ENCODE peak calls at places on chromosome 16, in ten cellular contexts. One of them, this sample, is unnamed.

GRCh38 chr16:26396511-26397235 is 670.1 kb upstream of the C16orf82 start:
- DNase-seq in A549: no peak
- DNase-seq in IMR-90: no peak
- DNase-seq in adrenal gland: no peak
- DNase-seq in sigmoid colon: no peak
- DNase-seq in H1: no peak
- DNase-seq in uterus: no peak
- DNase-seq in testis: no peak
- DNase-seq in heart left ventricle: no peak
- DNase-seq in lower leg skin: no peak
- DNase-seq in this sample: no peak

GRCh38 chr16:20401475-20402016 is 3.0 kb downstream of the PDILT start:
- DNase-seq in A549: no peak
- DNase-seq in IMR-90: no peak
- DNase-seq in adrenal gland: no peak
- DNase-seq in sigmoid colon: no peak
- DNase-seq in H1: no peak
- DNase-seq in uterus: no peak
- DNase-seq in testis: no peak
- DNase-seq in heart left ventricle: no peak
- DNase-seq in lower leg skin: no peak
- DNase-seq in this sample: peak

GRCh38 chr16:27237229-27238015 is 31.1 kb downstream of the NSMCE1 start:
- DNase-seq in A549: no peak
- DNase-seq in IMR-90: no peak
- DNase-seq in adrenal gland: no peak
- DNase-seq in sigmoid colon: peak
- DNase-seq in H1: no peak
- DNase-seq in uterus: peak
- DNase-seq in testis: no peak
- DNase-seq in heart left ventricle: no peak
- DNase-seq in lower leg skin: peak
- DNase-seq in this sample: peak

GRCh38 chr16:4795181-4795827 is at the start of gene SMIM22:
- DNase-seq in A549: no peak
- DNase-seq in IMR-90: no peak
- DNase-seq in adrenal gland: no peak
- DNase-seq in sigmoid colon: no peak
- DNase-seq in H1: no peak
- DNase-seq in uterus: no peak
- DNase-seq in testis: no peak
- DNase-seq in heart left ventricle: no peak
- DNase-seq in lower leg skin: no peak
- DNase-seq in this sample: peak

GRCh38 chr16:48064971-48065370 is 90.8 kb downstream of the ABCC12 start:
- DNase-seq in A549: no peak
- DNase-seq in IMR-90: peak
- DNase-seq in adrenal gland: no peak
- DNase-seq in sigmoid colon: no peak
- DNase-seq in H1: no peak
- DNase-seq in uterus: no peak
- DNase-seq in testis: no peak
- DNase-seq in heart left ventricle: no peak
- DNase-seq in lower leg skin: no peak
- DNase-seq in this sample: no peak

GRCh38 chr16:13376174-13376573 is 474.8 kb downstream of the SHISA9 start:
- DNase-seq in A549: no peak
- DNase-seq in IMR-90: no peak
- DNase-seq in adrenal gland: no peak
- DNase-seq in sigmoid colon: no peak
- DNase-seq in H1: no peak
- DNase-seq in uterus: no peak
- DNase-seq in testis: no peak
- DNase-seq in heart left ventricle: no peak
- DNase-seq in lower leg skin: no peak
- DNase-seq in this sample: no peak

GRCh38 chr16:10978124-10978523 is 33.8 kb downstream of the CLEC16A start:
- DNase-seq in A549: no peak
- DNase-seq in IMR-90: no peak
- DNase-seq in adrenal gland: no peak
- DNase-seq in sigmoid colon: no peak
- DNase-seq in H1: no peak
- DNase-seq in uterus: no peak
- DNase-seq in testis: no peak
- DNase-seq in heart left ventricle: no peak
- DNase-seq in lower leg skin: no peak
- DNase-seq in this sample: no peak

GRCh38 chr16:4176794-4177438 is 60.7 kb upstream of the ADCY9 start:
- DNase-seq in A549: peak
- DNase-seq in IMR-90: peak
- DNase-seq in adrenal gland: no peak
- DNase-seq in sigmoid colon: no peak
- DNase-seq in H1: no peak
- DNase-seq in uterus: no peak
- DNase-seq in testis: no peak
- DNase-seq in heart left ventricle: no peak
- DNase-seq in lower leg skin: no peak
- DNase-seq in this sample: no peak

GRCh38 chr16:90047714-90048346 is 28.6 kb upstream of the DBNDD1 start:
- DNase-seq in A549: no peak
- DNase-seq in IMR-90: no peak
- DNase-seq in adrenal gland: no peak
- DNase-seq in sigmoid colon: no peak
- DNase-seq in H1: peak
- DNase-seq in uterus: no peak
- DNase-seq in testis: no peak
- DNase-seq in heart left ventricle: no peak
- DNase-seq in lower leg skin: no peak
- DNase-seq in this sample: no peak

GRCh38 chr16:90050969-90051368 is 26.2 kb downstream of the PRDM7 start:
- DNase-seq in A549: no peak
- DNase-seq in IMR-90: no peak
- DNase-seq in adrenal gland: no peak
- DNase-seq in sigmoid colon: no peak
- DNase-seq in H1: no peak
- DNase-seq in uterus: no peak
- DNase-seq in testis: no peak
- DNase-seq in heart left ventricle: no peak
- DNase-seq in lower leg skin: no peak
- DNase-seq in this sample: no peak

GRCh38 chr16:90046971-90047713 is 27.9 kb upstream of the DBNDD1 start:
- DNase-seq in A549: no peak
- DNase-seq in IMR-90: peak
- DNase-seq in adrenal gland: peak
- DNase-seq in sigmoid colon: peak
- DNase-seq in H1: peak
- DNase-seq in uterus: peak
- DNase-seq in testis: peak
- DNase-seq in heart left ventricle: peak
- DNase-seq in lower leg skin: no peak
- DNase-seq in this sample: peak

GRCh38 chr16:90048347-90048722 is 28.8 kb downstream of the PRDM7 start:
- DNase-seq in A549: no peak
- DNase-seq in IMR-90: no peak
- DNase-seq in adrenal gland: no peak
- DNase-seq in sigmoid colon: no peak
- DNase-seq in H1: no peak
- DNase-seq in uterus: no peak
- DNase-seq in testis: no peak
- DNase-seq in heart left ventricle: no peak
- DNase-seq in lower leg skin: no peak
- DNase-seq in this sample: no peak

GRCh38 chr16:90048737-90049330 is 28.3 kb downstream of the PRDM7 start:
- DNase-seq in A549: no peak
- DNase-seq in IMR-90: no peak
- DNase-seq in adrenal gland: no peak
- DNase-seq in sigmoid colon: no peak
- DNase-seq in H1: no peak
- DNase-seq in uterus: no peak
- DNase-seq in testis: no peak
- DNase-seq in heart left ventricle: no peak
- DNase-seq in lower leg skin: no peak
- DNase-seq in this sample: no peak
- H3K4me3 ChIP-seq in A549: no peak
- H3K4me3 ChIP-seq in IMR-90: no peak
- H3K4me3 ChIP-seq in adrenal gland: no peak
- H3K4me3 ChIP-seq in sigmoid colon: no peak
- H3K4me3 ChIP-seq in H1: no peak
- H3K4me3 ChIP-seq in uterus: no peak
- H3K4me3 ChIP-seq in testis: peak
- H3K4me3 ChIP-seq in heart left ventricle: no peak
- H3K4me3 ChIP-seq in lower leg skin: no peak
- H3K4me3 ChIP-seq in this sample: no peak

GRCh38 chr16:1941162-1941923 is 1.7 kb downstream of the MSRB1 start:
- DNase-seq in A549: no peak
- DNase-seq in IMR-90: no peak
- DNase-seq in adrenal gland: no peak
- DNase-seq in sigmoid colon: no peak
- DNase-seq in H1: no peak
- DNase-seq in uterus: no peak
- DNase-seq in testis: no peak
- DNase-seq in heart left ventricle: no peak
- DNase-seq in lower leg skin: no peak
- DNase-seq in this sample: no peak

GRCh38 chr16:1942810-1943726 is at the start of gene MSRB1:
- DNase-seq in A549: peak
- DNase-seq in IMR-90: peak
- DNase-seq in adrenal gland: peak
- DNase-seq in sigmoid colon: peak
- DNase-seq in H1: peak
- DNase-seq in uterus: peak
- DNase-seq in testis: peak
- DNase-seq in heart left ventricle: peak
- DNase-seq in lower leg skin: peak
- DNase-seq in this sample: peak

GRCh38 chr16:1940273-1941161 is 2.5 kb downstream of the MSRB1 start:
- DNase-seq in A549: no peak
- DNase-seq in IMR-90: no peak
- DNase-seq in adrenal gland: no peak
- DNase-seq in sigmoid colon: no peak
- DNase-seq in H1: no peak
- DNase-seq in uterus: no peak
- DNase-seq in testis: no peak
- DNase-seq in heart left ventricle: no peak
- DNase-seq in lower leg skin: no peak
- DNase-seq in this sample: no peak

GRCh38 chr16:1944612-1945199 is 1.7 kb upstream of the MSRB1 start:
- DNase-seq in A549: no peak
- DNase-seq in IMR-90: no peak
- DNase-seq in adrenal gland: peak
- DNase-seq in sigmoid colon: peak
- DNase-seq in H1: no peak
- DNase-seq in uterus: no peak
- DNase-seq in testis: no peak
- DNase-seq in heart left ventricle: no peak
- DNase-seq in lower leg skin: no peak
- DNase-seq in this sample: no peak

GRCh38 chr16:1941924-1942809 is 832 bp downstream of the MSRB1 start:
- DNase-seq in A549: no peak
- DNase-seq in IMR-90: no peak
- DNase-seq in adrenal gland: no peak
- DNase-seq in sigmoid colon: peak
- DNase-seq in H1: no peak
- DNase-seq in uterus: no peak
- DNase-seq in testis: no peak
- DNase-seq in heart left ventricle: no peak
- DNase-seq in lower leg skin: no peak
- DNase-seq in this sample: no peak
- TF ChIP-seq POLR2A in A549: no peak
- TF ChIP-seq POLR2A in IMR-90: no peak
- TF ChIP-seq POLR2A in adrenal gland: no peak
- TF ChIP-seq POLR2A in sigmoid colon: no peak
- TF ChIP-seq POLR2A in H1: no peak
- TF ChIP-seq POLR2A in uterus: no peak
- TF ChIP-seq POLR2A in testis: no peak
- TF ChIP-seq POLR2A in heart left ventricle: no peak
- TF ChIP-seq POLR2A in lower leg skin: no peak
- TF ChIP-seq POLR2A in this sample: no peak

GRCh38 chr16:77724174-77724573 is 1.9 kb downstream of the NUDT7 start:
- DNase-seq in A549: no peak
- DNase-seq in IMR-90: no peak
- DNase-seq in adrenal gland: no peak
- DNase-seq in sigmoid colon: no peak
- DNase-seq in H1: no peak
- DNase-seq in uterus: no peak
- DNase-seq in testis: no peak
- DNase-seq in heart left ventricle: no peak
- DNase-seq in lower leg skin: no peak
- DNase-seq in this sample: no peak

GRCh38 chr16:77721752-77722314 is 481 bp upstream of the NUDT7 start:
- DNase-seq in A549: no peak
- DNase-seq in IMR-90: no peak
- DNase-seq in adrenal gland: no peak
- DNase-seq in sigmoid colon: no peak
- DNase-seq in H1: no peak
- DNase-seq in uterus: no peak
- DNase-seq in testis: no peak
- DNase-seq in heart left ventricle: no peak
- DNase-seq in lower leg skin: no peak
- DNase-seq in this sample: no peak

GRCh38 chr16:77723108-77723514 is 797 bp downstream of the NUDT7 start:
- DNase-seq in A549: no peak
- DNase-seq in IMR-90: peak
- DNase-seq in adrenal gland: peak
- DNase-seq in sigmoid colon: peak
- DNase-seq in H1: no peak
- DNase-seq in uterus: peak
- DNase-seq in testis: no peak
- DNase-seq in heart left ventricle: peak
- DNase-seq in lower leg skin: no peak
- DNase-seq in this sample: no peak

GRCh38 chr16:77722315-77723107 is at the start of gene NUDT7:
- DNase-seq in A549: peak
- DNase-seq in IMR-90: peak
- DNase-seq in adrenal gland: peak
- DNase-seq in sigmoid colon: peak
- DNase-seq in H1: peak
- DNase-seq in uterus: peak
- DNase-seq in testis: peak
- DNase-seq in heart left ventricle: peak
- DNase-seq in lower leg skin: peak
- DNase-seq in this sample: peak
- TF ChIP-seq CTCF in A549: peak
- TF ChIP-seq CTCF in IMR-90: peak
- TF ChIP-seq CTCF in adrenal gland: peak
- TF ChIP-seq CTCF in sigmoid colon: peak
- TF ChIP-seq CTCF in H1: no peak
- TF ChIP-seq CTCF in uterus: peak
- TF ChIP-seq CTCF in testis: peak
- TF ChIP-seq CTCF in heart left ventricle: no peak
- TF ChIP-seq CTCF in lower leg skin: peak
- TF ChIP-seq CTCF in this sample: no peak

DNA sequence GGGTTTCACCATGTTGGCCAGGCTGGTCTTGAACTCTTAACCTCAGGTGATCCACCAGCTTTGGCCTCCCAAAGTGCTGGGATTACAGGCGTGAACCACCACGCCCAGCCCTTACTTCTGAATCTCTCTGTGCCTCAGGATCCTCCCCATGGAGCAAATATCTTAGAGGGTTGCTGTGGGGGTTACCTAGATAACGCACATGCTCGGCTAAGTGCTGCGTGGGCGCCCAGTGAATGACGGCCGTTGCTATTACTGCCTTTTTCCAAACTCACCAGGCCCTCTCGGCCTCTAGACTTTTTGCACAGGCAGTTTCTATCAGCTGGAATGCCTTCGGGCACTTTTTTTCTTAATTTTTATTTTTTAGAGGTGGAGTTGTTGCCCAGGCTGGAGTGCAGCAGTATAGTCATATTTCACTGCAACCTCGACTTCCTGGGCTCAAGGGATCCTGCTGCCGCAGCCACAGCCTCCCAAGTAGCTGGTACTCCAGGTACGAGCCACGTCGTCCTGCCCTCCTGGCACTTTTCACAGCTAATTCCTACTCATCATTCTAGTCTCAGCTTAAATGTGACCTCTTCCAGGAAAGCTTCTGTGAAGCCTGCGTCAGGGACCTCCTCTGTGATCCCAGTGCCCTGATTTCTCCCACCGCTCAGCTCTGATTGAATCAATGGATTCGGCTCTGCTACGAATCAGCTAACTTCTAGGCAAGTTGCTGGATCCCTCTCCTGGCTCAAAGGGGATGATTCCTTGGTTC is 8.6 kb downstream of the CCDC102A start:
- DNase-seq in A549: no peak
- DNase-seq in IMR-90: no peak
- DNase-seq in adrenal gland: no peak
- DNase-seq in sigmoid colon: no peak
- DNase-seq in H1: no peak
- DNase-seq in uterus: no peak
- DNase-seq in testis: no peak
- DNase-seq in heart left ventricle: no peak
- DNase-seq in lower leg skin: no peak
- DNase-seq in this sample: no peak
- H3K4me3 ChIP-seq in A549: no peak
- H3K4me3 ChIP-seq in IMR-90: no peak
- H3K4me3 ChIP-seq in adrenal gland: no peak
- H3K4me3 ChIP-seq in sigmoid colon: no peak
- H3K4me3 ChIP-seq in H1: peak
- H3K4me3 ChIP-seq in uterus: no peak
- H3K4me3 ChIP-seq in testis: peak
- H3K4me3 ChIP-seq in heart left ventricle: no peak
- H3K4me3 ChIP-seq in lower leg skin: no peak
- H3K4me3 ChIP-seq in this sample: no peak

This sample was measured in stomach.